ENCODE peak calls at places on chromosomes 7 and 10, in eight cellular contexts. One of them, this sample, is unnamed.

GRCh38 chr10:80460399-80461207 is 6.5 kb downstream of the TSPAN14 start:
- DNase-seq in lung: peak; percentile 84
- DNase-seq in vagina: no peak
- DNase-seq in epithelial cell of esophagus: peak; percentile 97
- DNase-seq in mammary epithelial cell: peak; percentile 95
- DNase-seq in MM.1S: no peak
- DNase-seq in lower leg skin: peak; percentile 80
- DNase-seq in astrocyte: peak; percentile 59
- DNase-seq in this sample: peak; percentile 98

GRCh38 chr10:31157125-31157983 is 125.7 kb upstream of the ZNF438 start:
- DNase-seq in lung: no peak
- DNase-seq in vagina: no peak
- DNase-seq in epithelial cell of esophagus: no peak
- DNase-seq in mammary epithelial cell: no peak
- DNase-seq in MM.1S: no peak
- DNase-seq in lower leg skin: no peak
- DNase-seq in astrocyte: peak; percentile 90
- DNase-seq in this sample: peak; percentile 40

GRCh38 chr7:106062521-106062931 is 49.6 kb downstream of the SYPL1 start:
- DNase-seq in lung: no peak
- DNase-seq in vagina: no peak
- DNase-seq in epithelial cell of esophagus: peak; percentile 86
- DNase-seq in mammary epithelial cell: peak; percentile 82
- DNase-seq in MM.1S: no peak
- DNase-seq in lower leg skin: no peak
- DNase-seq in astrocyte: no peak
- DNase-seq in this sample: no peak

GRCh38 chr7:3210531-3210930 is 90.5 kb upstream of the SDK1 start:
- DNase-seq in lung: no peak
- DNase-seq in vagina: peak; percentile 40
- DNase-seq in epithelial cell of esophagus: no peak
- DNase-seq in mammary epithelial cell: no peak
- DNase-seq in MM.1S: no peak
- DNase-seq in lower leg skin: no peak
- DNase-seq in astrocyte: no peak
- DNase-seq in this sample: no peak

GRCh38 chr10:110916554-110917346 is 2.2 kb downstream of the BBIP1 start:
- DNase-seq in lung: no peak
- DNase-seq in vagina: no peak
- DNase-seq in epithelial cell of esophagus: no peak
- DNase-seq in mammary epithelial cell: no peak
- DNase-seq in MM.1S: no peak
- DNase-seq in lower leg skin: no peak
- DNase-seq in astrocyte: peak; percentile 90
- DNase-seq in this sample: peak; percentile 33

GRCh38 chr7:150421831-150422230 is 28.6 kb upstream of the GIMAP8 start:
- DNase-seq in lung: no peak
- DNase-seq in vagina: no peak
- DNase-seq in epithelial cell of esophagus: no peak
- DNase-seq in mammary epithelial cell: no peak
- DNase-seq in MM.1S: no peak
- DNase-seq in lower leg skin: no peak
- DNase-seq in astrocyte: no peak
- DNase-seq in this sample: no peak

GRCh38 chr10:33279276-33279675 is 55.2 kb downstream of the NRP1 start:
- DNase-seq in lung: no peak
- DNase-seq in vagina: no peak
- DNase-seq in epithelial cell of esophagus: no peak
- DNase-seq in mammary epithelial cell: no peak
- DNase-seq in MM.1S: no peak
- DNase-seq in lower leg skin: no peak
- DNase-seq in astrocyte: peak; percentile 63
- DNase-seq in this sample: no peak

GRCh38 chr10:48929413-48929990 is 10.1 kb downstream of the LRRC18 start:
- DNase-seq in lung: no peak
- DNase-seq in vagina: peak; percentile 81
- DNase-seq in epithelial cell of esophagus: no peak
- DNase-seq in mammary epithelial cell: no peak
- DNase-seq in MM.1S: no peak
- DNase-seq in lower leg skin: no peak
- DNase-seq in astrocyte: no peak
- DNase-seq in this sample: no peak

GRCh38 chr10:20893297-20893696 is 3.8 kb downstream of the NEBL start:
- DNase-seq in lung: no peak
- DNase-seq in vagina: no peak
- DNase-seq in epithelial cell of esophagus: no peak
- DNase-seq in mammary epithelial cell: no peak
- DNase-seq in MM.1S: no peak
- DNase-seq in lower leg skin: no peak
- DNase-seq in astrocyte: no peak
- DNase-seq in this sample: no peak

GRCh38 chr10:20890491-20891337 is 6.4 kb downstream of the NEBL start:
- DNase-seq in lung: no peak
- DNase-seq in vagina: no peak
- DNase-seq in epithelial cell of esophagus: peak; percentile 47
- DNase-seq in mammary epithelial cell: peak; percentile 54
- DNase-seq in MM.1S: no peak
- DNase-seq in lower leg skin: no peak
- DNase-seq in astrocyte: peak; percentile 70
- DNase-seq in this sample: no peak

GRCh38 chr10:20891338-20891714 is 5.8 kb downstream of the NEBL start:
- DNase-seq in lung: no peak
- DNase-seq in vagina: no peak
- DNase-seq in epithelial cell of esophagus: peak; percentile 8
- DNase-seq in mammary epithelial cell: peak; percentile 77
- DNase-seq in MM.1S: no peak
- DNase-seq in lower leg skin: no peak
- DNase-seq in astrocyte: peak; percentile 94
- DNase-seq in this sample: no peak

GRCh38 chr10:20892796-20893195 is 4.3 kb downstream of the NEBL start:
- DNase-seq in lung: no peak
- DNase-seq in vagina: no peak
- DNase-seq in epithelial cell of esophagus: no peak
- DNase-seq in mammary epithelial cell: no peak
- DNase-seq in MM.1S: no peak
- DNase-seq in lower leg skin: no peak
- DNase-seq in astrocyte: peak; percentile 52
- DNase-seq in this sample: no peak

DNA sequence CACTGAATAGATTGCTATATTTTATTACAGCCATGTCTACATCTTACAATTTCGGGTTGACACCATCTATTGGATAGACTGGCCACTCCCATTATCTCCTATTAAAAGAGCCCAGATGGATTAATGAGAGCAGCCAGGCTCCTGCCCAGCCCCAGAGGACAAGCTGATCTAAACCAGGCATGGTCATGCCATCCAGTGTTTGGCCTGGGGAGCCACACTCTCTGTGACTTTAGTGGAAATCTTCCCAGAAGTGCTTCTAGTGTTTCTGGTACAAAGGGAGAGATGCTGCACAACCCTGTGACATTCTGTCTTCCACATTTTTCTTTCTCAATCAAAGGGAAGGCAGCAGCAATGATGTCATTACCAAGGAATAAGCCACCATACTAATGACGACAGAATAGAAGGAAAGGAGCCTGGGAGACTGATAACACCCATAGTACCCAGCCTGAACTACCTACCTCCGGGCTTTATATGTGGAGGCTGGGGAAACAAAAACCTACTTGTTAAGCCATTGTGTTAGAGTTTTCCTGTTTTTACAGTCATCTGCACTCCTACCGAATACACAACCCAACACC is 5.0 kb downstream of the NEBL start:
- DNase-seq in lung: no peak
- DNase-seq in vagina: no peak
- DNase-seq in epithelial cell of esophagus: no peak
- DNase-seq in mammary epithelial cell: no peak
- DNase-seq in MM.1S: no peak
- DNase-seq in lower leg skin: no peak
- DNase-seq in astrocyte: no peak
- DNase-seq in this sample: no peak
- H3K4me3 ChIP-seq in lung: no peak overlapping the region
- H3K4me3 ChIP-seq in vagina: no peak overlapping the region
- H3K4me3 ChIP-seq in epithelial cell of esophagus: no peak overlapping the region
- H3K4me3 ChIP-seq in mammary epithelial cell: no peak overlapping the region
- H3K4me3 ChIP-seq in MM.1S: no peak overlapping the region
- H3K4me3 ChIP-seq in lower leg skin: no peak overlapping the region
- H3K4me3 ChIP-seq in astrocyte: no peak overlapping the region
- H3K4me3 ChIP-seq in this sample: no peak overlapping the region

DNA sequence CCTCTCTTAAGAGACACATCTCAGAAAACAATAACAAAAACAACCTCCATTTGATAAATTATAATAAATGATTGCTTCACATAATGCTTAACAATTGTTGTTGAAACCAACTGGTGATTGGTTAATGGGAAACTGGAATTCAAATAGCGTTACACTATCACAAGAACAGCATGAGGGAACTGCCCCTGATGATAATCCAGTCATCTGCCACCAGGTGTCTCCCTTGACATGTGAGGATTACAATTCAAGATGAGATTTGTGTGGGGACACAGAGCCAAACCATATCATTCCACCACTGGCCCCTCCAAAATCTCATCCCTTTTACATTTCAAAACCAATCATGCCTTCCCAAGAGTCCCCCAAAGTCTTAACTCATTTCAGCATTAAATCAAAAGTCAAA is 375.9 kb downstream of the BMPER start:
- DNase-seq in lung: no peak
- DNase-seq in vagina: no peak
- DNase-seq in epithelial cell of esophagus: peak; percentile 48
- DNase-seq in mammary epithelial cell: no peak
- DNase-seq in MM.1S: no peak
- DNase-seq in lower leg skin: no peak
- DNase-seq in astrocyte: no peak
- DNase-seq in this sample: no peak
- TF ChIP-seq CTCF in lung: no peak
- TF ChIP-seq CTCF in vagina: no peak
- TF ChIP-seq CTCF in epithelial cell of esophagus: peak; percentile 43
- TF ChIP-seq CTCF in mammary epithelial cell: peak; percentile 37
- TF ChIP-seq CTCF in MM.1S: peak; percentile 30
- TF ChIP-seq CTCF in lower leg skin: no peak
- TF ChIP-seq CTCF in astrocyte: no peak
- TF ChIP-seq CTCF in this sample: no peak

GRCh38 chr7:17307033-17307432 is 8.6 kb downstream of the AHR start:
- DNase-seq in lung: no peak
- DNase-seq in vagina: no peak
- DNase-seq in epithelial cell of esophagus: no peak
- DNase-seq in mammary epithelial cell: no peak
- DNase-seq in MM.1S: no peak
- DNase-seq in lower leg skin: peak; percentile 43
- DNase-seq in astrocyte: no peak
- DNase-seq in this sample: peak; percentile 17

GRCh38 chr7:17304926-17305325 is 6.5 kb downstream of the AHR start:
- DNase-seq in lung: no peak
- DNase-seq in vagina: no peak
- DNase-seq in epithelial cell of esophagus: peak; percentile 95
- DNase-seq in mammary epithelial cell: peak; percentile 91
- DNase-seq in MM.1S: no peak
- DNase-seq in lower leg skin: no peak
- DNase-seq in astrocyte: peak; percentile 82
- DNase-seq in this sample: peak; percentile 52

GRCh38 chr7:17305387-17306171 is 7.1 kb downstream of the AHR start:
- DNase-seq in lung: no peak
- DNase-seq in vagina: no peak
- DNase-seq in epithelial cell of esophagus: no peak
- DNase-seq in mammary epithelial cell: no peak
- DNase-seq in MM.1S: no peak
- DNase-seq in lower leg skin: no peak
- DNase-seq in astrocyte: no peak
- DNase-seq in this sample: no peak

GRCh38 chr7:17307558-17307957 is 9.1 kb downstream of the AHR start:
- DNase-seq in lung: no peak
- DNase-seq in vagina: no peak
- DNase-seq in epithelial cell of esophagus: no peak
- DNase-seq in mammary epithelial cell: no peak
- DNase-seq in MM.1S: no peak
- DNase-seq in lower leg skin: no peak
- DNase-seq in astrocyte: no peak
- DNase-seq in this sample: no peak

GRCh38 chr7:17307969-17308648 is 9.7 kb downstream of the AHR start:
- DNase-seq in lung: no peak
- DNase-seq in vagina: no peak
- DNase-seq in epithelial cell of esophagus: no peak
- DNase-seq in mammary epithelial cell: no peak
- DNase-seq in MM.1S: no peak
- DNase-seq in lower leg skin: no peak
- DNase-seq in astrocyte: no peak
- DNase-seq in this sample: no peak
- H3K4me3 ChIP-seq in lung: no peak overlapping the region
- H3K4me3 ChIP-seq in vagina: peak overlapping the region; percentile 4
- H3K4me3 ChIP-seq in epithelial cell of esophagus: no peak overlapping the region
- H3K4me3 ChIP-seq in mammary epithelial cell: no peak overlapping the region
- H3K4me3 ChIP-seq in MM.1S: no peak overlapping the region
- H3K4me3 ChIP-seq in lower leg skin: no peak overlapping the region
- H3K4me3 ChIP-seq in astrocyte: no peak overlapping the region
- H3K4me3 ChIP-seq in this sample: no peak overlapping the region

GRCh38 chr7:116584721-116585120 is 59.9 kb downstream of the CAV1 start:
- DNase-seq in lung: no peak
- DNase-seq in vagina: no peak
- DNase-seq in epithelial cell of esophagus: no peak
- DNase-seq in mammary epithelial cell: no peak
- DNase-seq in MM.1S: no peak
- DNase-seq in lower leg skin: no peak
- DNase-seq in astrocyte: peak; percentile 32
- DNase-seq in this sample: no peak

GRCh38 chr7:116579835-116580234 is 55.0 kb downstream of the CAV1 start:
- DNase-seq in lung: no peak
- DNase-seq in vagina: no peak
- DNase-seq in epithelial cell of esophagus: no peak
- DNase-seq in mammary epithelial cell: no peak
- DNase-seq in MM.1S: no peak
- DNase-seq in lower leg skin: no peak
- DNase-seq in astrocyte: no peak
- DNase-seq in this sample: no peak

GRCh38 chr7:116582806-116583444 is 58.1 kb downstream of the CAV1 start:
- DNase-seq in lung: no peak
- DNase-seq in vagina: no peak
- DNase-seq in epithelial cell of esophagus: no peak
- DNase-seq in mammary epithelial cell: no peak
- DNase-seq in MM.1S: peak; percentile 79
- DNase-seq in lower leg skin: no peak
- DNase-seq in astrocyte: peak; percentile 49
- DNase-seq in this sample: no peak

GRCh38 chr7:116583653-116584052 is 58.8 kb downstream of the CAV1 start:
- DNase-seq in lung: no peak
- DNase-seq in vagina: no peak
- DNase-seq in epithelial cell of esophagus: no peak
- DNase-seq in mammary epithelial cell: no peak
- DNase-seq in MM.1S: peak; percentile 98
- DNase-seq in lower leg skin: no peak
- DNase-seq in astrocyte: no peak
- DNase-seq in this sample: no peak

GRCh38 chr7:116582164-116582732 is 57.4 kb downstream of the CAV1 start:
- DNase-seq in lung: no peak
- DNase-seq in vagina: no peak
- DNase-seq in epithelial cell of esophagus: no peak
- DNase-seq in mammary epithelial cell: no peak
- DNase-seq in MM.1S: no peak
- DNase-seq in lower leg skin: no peak
- DNase-seq in astrocyte: peak; percentile 52
- DNase-seq in this sample: no peak
- TF ChIP-seq CTCF in lung: no peak
- TF ChIP-seq CTCF in vagina: no peak
- TF ChIP-seq CTCF in epithelial cell of esophagus: peak; percentile 3
- TF ChIP-seq CTCF in mammary epithelial cell: no peak
- TF ChIP-seq CTCF in MM.1S: no peak
- TF ChIP-seq CTCF in lower leg skin: no peak
- TF ChIP-seq CTCF in astrocyte: peak; percentile 40
- TF ChIP-seq CTCF in this sample: no peak

This sample was measured in prostate gland.